ENCODE peak calls at places on chromosomes 16 and 17, in four cellular contexts. M is cardiac fibroblast; H is substantia nigra; I is activated T-helper 1 cell treated with anti-CD3 and anti-CD28 coated beads, Interleukin-12 subunit alpha, Interleukin-12 subunit beta, Interleukin-2, Interleukin-4 antibody, amounts not matched to agents 30 ng/mL and 10 ng/mL and 1 ng/mL, durations not matched to agents 14 hours and 24 hours and 36 hours. J is an unnamed sample.

GRCh38 chr17:11221721-11222120 is 19.3 kb upstream of the SHISA6 start:
- DNase-seq in I (no peak), H (no peak), M (no peak), J (no peak)

GRCh38 chr16:73019456-73020362 is 28.2 kb downstream of the ZFHX3 start:
- DNase-seq in H (no peak), I (no peak), M (peak; percentile 85), J (no peak)

GRCh38 chr17:77098884-77099545 is 41.8 kb upstream of the SEC14L1 start:
- DNase-seq in I (no peak), M (peak; percentile 88), H (peak; percentile 66), J (no peak)

GRCh38 chr17:14325618-14326167 is 24.8 kb downstream of the HS3ST3B1 start:
- DNase-seq in H (no peak), M (no peak), I (no peak), J (no peak)

GRCh38 chr16:81686391-81687182 is 92.5 kb upstream of the PLCG2 start:
- DNase-seq in M (peak; percentile 46), H (no peak), I (no peak), J (no peak)

GRCh38 chr17:74253036-74253435 is 21.0 kb upstream of the DNAI2 start:
- DNase-seq in M (no peak), I (no peak), H (no peak), J (no peak)

GRCh38 chr16:86496929-86497381 is 13.4 kb upstream of the FOXF1 start:
- DNase-seq in I (no peak), H (no peak), M (no peak), J (no peak)

GRCh38 chr17:2598166-2598565 is 4.7 kb downstream of the PAFAH1B1 start:
- DNase-seq in I (no peak), H (no peak), M (peak; percentile 68), J (no peak)

GRCh38 chr16:83714286-83714685 is 93.5 kb upstream of the HSBP1 start:
- DNase-seq in M (no peak), I (no peak), H (no peak), J (no peak)

GRCh38 chr17:79552824-79553223 is 58.0 kb downstream of the RBFOX3 start:
- DNase-seq in M (no peak), I (no peak), H (no peak), J (no peak)

GRCh38 chr16:86222965-86223551 is 287.3 kb upstream of the FOXF1 start:
- DNase-seq in I (no peak), H (no peak), M (peak; percentile 67), J (no peak)

GRCh38 chr16:81496742-81497141 is 52.1 kb downstream of the CMIP start:
- DNase-seq in H (no peak), M (no peak), I (no peak), J (no peak)

GRCh38 chr16:3190949-3191353 is 2.9 kb downstream of the OR1F1 start:
- DNase-seq in H (no peak), I (no peak), M (no peak), J (no peak)

GRCh38 chr16:30721606-30722005 is 22.6 kb downstream of the SRCAP start:
- DNase-seq in M (no peak), I (no peak), H (no peak), J (no peak)

GRCh38 chr16:71626018-71626857 is at the start of gene MARVELD3:
- DNase-seq in I (no peak), M (no peak), H (no peak), J (no peak)

GRCh38 chr16:87017388-87018012 is 299.7 kb downstream of the C16orf95 start:
- DNase-seq in M (peak; percentile 86), I (no peak), H (no peak), J (no peak)

GRCh38 chr16:56662357-56663354 is 4.9 kb downstream of the MT1F start:
- DNase-seq in H (no peak), I (no peak), M (no peak), J (no peak)

GRCh38 chr17:64506201-64506575 is at the start of gene DDX5:
- DNase-seq in H (peak; percentile 97), M (peak; percentile 98), I (peak; percentile 96), J (peak; percentile 98)

GRCh38 chr17:45914036-45914717 is 19.8 kb downstream of the MAPT start:
- DNase-seq in M (no peak), I (no peak), H (no peak), J (no peak)

GRCh38 chr17:38735161-38735997 is 5.2 kb downstream of the CISD3 start:
- DNase-seq in I (peak; percentile 59), H (peak; percentile 54), M (peak; percentile 44), J (no peak)

GRCh38 chr17:81067331-81067730 is 32.4 kb downstream of the BAIAP2 start:
- DNase-seq in M (no peak), I (no peak), H (no peak), J (no peak)

GRCh38 chr17:49969134-49969759 is at the start of gene DLX4:
- DNase-seq in H (no peak), I (peak; percentile 7), M (no peak), J (no peak)

GRCh38 chr16:27972500-27972899 is 91.0 kb downstream of the GSG1L start:
- DNase-seq in H (no peak), M (peak; percentile 33), I (no peak), J (peak; percentile 6)

GRCh38 chr16:84800579-84800978 is 19.2 kb upstream of the CRISPLD2 start:
- DNase-seq in H (no peak), M (no peak), I (no peak), J (no peak)

GRCh38 chr17:9158545-9159452 is 137.5 kb downstream of the NTN1 start:
- DNase-seq in H (no peak), M (no peak), I (no peak), J (no peak)

GRCh38 chr16:70777973-70778406 is 23.0 kb downstream of the VAC14 start:
- DNase-seq in H (no peak), M (no peak), I (no peak), J (no peak)

GRCh38 chr17:35359396-35359795 is 14.0 kb downstream of the SLFN11 start:
- DNase-seq in M (peak; percentile 6), H (no peak), I (no peak), J (no peak)

GRCh38 chr17:29720471-29720990 is 97.8 kb upstream of the CORO6 start:
- DNase-seq in M (no peak), H (no peak), I (no peak), J (no peak)

GRCh38 chr17:57726213-57726612 is 18.9 kb downstream of the CCDC182 start:
- DNase-seq in I (no peak), H (no peak), M (no peak), J (no peak)

GRCh38 chr16:72961115-72961832 is 86.7 kb downstream of the ZFHX3 start:
- DNase-seq in M (peak; percentile 23), I (no peak), H (no peak), J (no peak)

GRCh38 chr16:11229906-11230305 is 26.1 kb downstream of the SOCS1 start:
- DNase-seq in M (no peak), I (no peak), H (no peak), J (no peak)

GRCh38 chr16:84534815-84535214 is 30.4 kb upstream of the MEAK7 start:
- DNase-seq in H (no peak), M (no peak), I (no peak), J (no peak)

GRCh38 chr17:78034429-78035091 is 76.1 kb downstream of the TNRC6C start:
- DNase-seq in H (no peak), I (no peak), M (peak; percentile 16), J (no peak)

GRCh38 chr17:71855000-71855399 is 265.8 kb upstream of the SOX9 start:
- DNase-seq in M (no peak), H (no peak), I (no peak), J (no peak)

GRCh38 chr17:57609125-57609877 is 135.8 kb downstream of the CCDC182 start:
- DNase-seq in I (no peak), H (no peak), M (no peak), J (no peak)